ENCODE peak calls at places on chromosomes 5 and 9, in ten cellular contexts. J is HCT116, R is A673, Z is heart right ventricle, I is psoas muscle, U is cardiac muscle cell, D is endothelial cell of umbilical vein, P is coronary artery, M is dorsolateral prefrontal cortex, T is neural progenitor cell. V is an unnamed sample.

GRCh38 chr5:58985311-58985710 is 402.4 kb downstream of the RAB3C start:
- DNase-seq in R (no peak), P (no peak), D (no peak), T (peak), U (no peak), M (no peak), I (no peak), Z (no peak), J (no peak), V (no peak)

GRCh38 chr9:4333231-4333740 is 33.4 kb upstream of the GLIS3 start:
- DNase-seq in Z (no peak), I (no peak), P (no peak), R (no peak), D (peak), J (no peak), M (no peak), U (peak), T (no peak), V (no peak)

GRCh38 chr5:148491793-148492184 is 108.0 kb downstream of the FBXO38 start:
- DNase-seq in R (no peak), I (no peak), D (no peak), M (no peak), P (no peak), J (no peak), Z (no peak), T (no peak), U (no peak), V (no peak)

GRCh38 chr5:36227046-36227445 is 14.7 kb downstream of the NADK2 start:
- DNase-seq in T (no peak), I (no peak), M (no peak), P (no peak), J (no peak), U (no peak), Z (no peak), D (no peak), R (no peak), V (no peak)

GRCh38 chr5:88000877-88001276 is 267.8 kb downstream of the TMEM161B start:
- DNase-seq in T (no peak), J (no peak), Z (no peak), M (no peak), U (no peak), P (no peak), I (no peak), R (no peak), D (no peak), V (no peak)

GRCh38 chr9:125784286-125785049 is 37.3 kb downstream of the PBX3 start:
- DNase-seq in D (no peak), I (no peak), Z (no peak), P (no peak), J (no peak), U (no peak), T (no peak), R (no peak), M (no peak), V (peak)

GRCh38 chr5:74412064-74412463 is 228.5 kb downstream of the ENC1 start:
- DNase-seq in D (no peak), I (no peak), U (no peak), P (no peak), Z (no peak), M (peak), J (no peak), R (no peak), T (peak), V (no peak)

GRCh38 chr5:27962201-27962600 is 923.8 kb upstream of the CDH9 start:
- DNase-seq in M (no peak), R (no peak), P (no peak), Z (no peak), U (peak), T (no peak), I (no peak), J (no peak), D (no peak), V (no peak)

GRCh38 chr5:149730620-149731331 is 666 bp downstream of the PPARGC1B start:
- DNase-seq in I (peak), T (peak), D (peak), R (peak), M (peak), J (no peak), P (no peak), U (peak), Z (peak), V (peak)

GRCh38 chr5:123116063-123116462 is 27.0 kb downstream of the PRDM6 start:
- DNase-seq in J (no peak), Z (no peak), M (no peak), I (peak), P (no peak), U (peak), R (no peak), D (no peak), T (no peak), V (no peak)

GRCh38 chr9:134066546-134066922 is 1.3 kb downstream of the BRD3 start:
- DNase-seq in T (peak), P (no peak), D (peak), M (no peak), R (peak), I (no peak), U (peak), Z (no peak), J (no peak), V (no peak)

GRCh38 chr5:22314548-22314947 is 538.6 kb downstream of the CDH12 start:
- DNase-seq in P (no peak), R (no peak), J (no peak), U (no peak), I (no peak), T (no peak), M (no peak), D (no peak), Z (no peak), V (no peak)

GRCh38 chr5:139105621-139106071 is 92.5 kb downstream of the SIL1 start:
- DNase-seq in J (no peak), Z (no peak), T (peak), R (no peak), D (no peak), P (no peak), M (peak), U (no peak), I (no peak), V (no peak)

GRCh38 chr5:116571568-116572321 is 2.9 kb downstream of the SEMA6A start:
- DNase-seq in U (no peak), D (no peak), J (no peak), P (no peak), T (peak), Z (no peak), I (no peak), M (no peak), R (no peak), V (no peak)

GRCh38 chr5:155700333-155700732 is 626.6 kb upstream of the SGCD start:
- DNase-seq in I (no peak), D (no peak), J (no peak), R (no peak), P (no peak), Z (no peak), M (no peak), T (peak), U (no peak), V (no peak)

GRCh38 chr5:116652196-116652729 is 77.6 kb upstream of the SEMA6A start:
- DNase-seq in M (peak), U (peak), J (peak), Z (peak), I (peak), D (no peak), T (peak), P (no peak), R (peak), V (peak)

GRCh38 chr5:73770601-73771025 is 144.6 kb downstream of the ARHGEF28 start:
- DNase-seq in P (no peak), I (no peak), R (no peak), T (no peak), M (no peak), J (no peak), U (no peak), Z (no peak), D (peak), V (no peak)

GRCh38 chr5:42894057-42894456 is 82.4 kb upstream of the SELENOP start:
- DNase-seq in D (no peak), M (no peak), R (peak), Z (no peak), T (peak), J (no peak), P (no peak), U (peak), I (no peak), V (no peak)

GRCh38 chr5:112634796-112635195 is 102.9 kb upstream of the APC start:
- DNase-seq in J (no peak), T (no peak), M (no peak), U (no peak), R (no peak), D (no peak), I (no peak), Z (no peak), P (no peak), V (no peak)

GRCh38 chr9:91408475-91408874 is 15.2 kb downstream of the NFIL3 start:
- DNase-seq in I (no peak), R (no peak), U (peak), D (no peak), T (no peak), Z (no peak), P (no peak), J (no peak), M (no peak), V (no peak)

GRCh38 chr9:37987467-37987981 is 81.5 kb downstream of the SHB start:
- DNase-seq in P (no peak), D (no peak), Z (peak), T (no peak), I (no peak), J (no peak), U (no peak), R (no peak), M (no peak), V (no peak)
- H3K27ac ChIP-seq in P (no peak), D (no peak), Z (peak), T (no peak), I (no peak), J (no peak), U (no peak), R (peak), M (peak), V (no peak)

DNA sequence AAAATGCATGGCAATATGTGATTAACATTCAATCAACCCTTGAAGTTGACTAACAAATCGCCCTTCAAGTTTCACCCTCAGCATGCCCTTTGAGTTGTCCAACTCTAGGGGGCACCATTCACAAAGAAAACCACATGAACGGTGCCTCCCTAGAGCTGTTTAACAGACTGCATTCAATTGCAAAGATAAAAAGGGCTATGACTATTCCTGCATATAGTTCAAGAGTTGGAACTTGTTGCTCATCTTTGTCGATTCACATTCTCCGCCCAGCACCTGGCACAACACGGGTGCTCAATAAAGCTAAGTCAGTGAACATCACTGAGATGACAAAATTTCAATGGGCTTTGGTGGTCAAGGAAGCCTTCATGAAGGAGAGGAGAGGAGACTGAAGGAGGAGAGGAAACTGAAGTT is 69.6 kb upstream of the SLC30A5 start:
- DNase-seq in Z (no peak), J (peak), P (no peak), I (no peak), R (peak), T (peak), U (peak), D (peak), M (no peak), V (no peak)
- TF ChIP-seq CTCF in Z (peak), J (peak), P (no peak), I (peak), R (peak), T (peak), U (peak), D (peak), M (peak), V (peak)

DNA sequence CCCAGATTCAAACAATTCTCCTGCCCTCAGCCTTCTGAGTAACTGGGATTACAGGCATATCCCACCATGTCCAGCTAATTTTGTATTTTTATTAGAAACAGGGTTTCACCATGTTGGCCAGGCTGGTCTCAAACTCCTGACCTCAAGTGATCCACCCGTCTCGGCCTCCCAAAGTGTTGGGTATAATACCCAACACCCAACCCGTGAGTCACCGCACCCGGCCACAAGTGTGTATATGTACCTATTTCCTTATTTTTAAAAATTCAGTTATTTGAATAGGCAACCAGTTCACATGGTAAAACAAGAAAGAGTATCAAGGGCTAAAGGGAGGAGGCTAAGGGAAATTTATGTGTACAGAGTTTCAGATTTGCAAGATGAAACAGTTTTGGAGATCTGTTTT is 13.4 kb downstream of the PHAX start:
- DNase-seq in D (no peak), J (no peak), Z (no peak), U (no peak), M (no peak), P (no peak), T (no peak), R (no peak), I (no peak), V (no peak)
- H3K4me3 ChIP-seq in D (no peak), J (no peak), Z (no peak), U (no peak), M (no peak), P (no peak), T (no peak), R (no peak), I (no peak), V (no peak)

GRCh38 chr5:122073023-122073422 is 5.0 kb downstream of the LOX start:
- DNase-seq in M (no peak), I (no peak), D (no peak), Z (no peak), J (no peak), U (no peak), R (no peak), P (no peak), T (no peak), V (no peak)
- H3K27ac ChIP-seq in M (no peak), I (no peak), D (no peak), Z (no peak), J (no peak), U (no peak), R (no peak), P (no peak), T (no peak), V (no peak)

GRCh38 chr5:171419663-171420428 is 399 bp downstream of the FGF18 start:
- DNase-seq in R (peak), T (peak), P (peak), Z (no peak), D (no peak), M (peak), U (peak), J (no peak), I (no peak), V (no peak)
- TF ChIP-seq CTCF in R (no peak), T (no peak), P (no peak), Z (no peak), D (no peak), M (no peak), U (no peak), J (no peak), I (no peak), V (no peak)